ENCODE peak calls at places on chromosomes 3 and 15, in five cellular contexts. One of them, this sample, is unnamed.

GRCh38 chr3:65758871-65759598 is 279.7 kb downstream of the MAGI1 start:
- DNase-seq in GDM1: no peak
- DNase-seq in NCI-H446: no peak
- DNase-seq in WERI-Rb-1: no peak
- DNase-seq in posterior cingulate gyrus: no peak
- DNase-seq in this sample: no peak

GRCh38 chr15:91348812-91349500 is 248.9 kb downstream of the SV2B start:
- DNase-seq in NCI-H446: peak
- DNase-seq in WERI-Rb-1: no peak
- DNase-seq in posterior cingulate gyrus: no peak
- DNase-seq in GDM1: peak
- DNase-seq in this sample: no peak

GRCh38 chr3:152043620-152044019 is 170.2 kb downstream of the SUCNR1 start:
- DNase-seq in NCI-H446: no peak
- DNase-seq in WERI-Rb-1: no peak
- DNase-seq in posterior cingulate gyrus: no peak
- DNase-seq in GDM1: no peak
- DNase-seq in this sample: no peak

GRCh38 chr3:40523781-40524180 is 979 bp upstream of the ZNF621 start:
- DNase-seq in posterior cingulate gyrus: no peak
- DNase-seq in WERI-Rb-1: no peak
- DNase-seq in GDM1: no peak
- DNase-seq in NCI-H446: no peak
- DNase-seq in this sample: no peak

GRCh38 chr3:156376199-156376598 is 178.7 kb downstream of the SSR3 start:
- DNase-seq in GDM1: no peak
- DNase-seq in WERI-Rb-1: no peak
- DNase-seq in NCI-H446: no peak
- DNase-seq in posterior cingulate gyrus: no peak
- DNase-seq in this sample: no peak

GRCh38 chr15:87817553-87817952 is 439.0 kb downstream of the NTRK3 start:
- DNase-seq in GDM1: no peak
- DNase-seq in posterior cingulate gyrus: no peak
- DNase-seq in NCI-H446: no peak
- DNase-seq in WERI-Rb-1: no peak
- DNase-seq in this sample: no peak

GRCh38 chr15:99433026-99433756 is 132.6 kb upstream of the MEF2A start:
- DNase-seq in posterior cingulate gyrus: no peak
- DNase-seq in WERI-Rb-1: peak
- DNase-seq in GDM1: no peak
- DNase-seq in NCI-H446: no peak
- DNase-seq in this sample: no peak

GRCh38 chr3:71066356-71066755 is 517.2 kb downstream of the FOXP1 start:
- DNase-seq in posterior cingulate gyrus: no peak
- DNase-seq in GDM1: peak
- DNase-seq in WERI-Rb-1: no peak
- DNase-seq in NCI-H446: no peak
- DNase-seq in this sample: no peak

GRCh38 chr15:59456114-59456513 is 18.1 kb downstream of the FAM81A start:
- DNase-seq in NCI-H446: no peak
- DNase-seq in GDM1: no peak
- DNase-seq in posterior cingulate gyrus: no peak
- DNase-seq in WERI-Rb-1: no peak
- DNase-seq in this sample: no peak

GRCh38 chr3:79517766-79518413 is 249.9 kb downstream of the ROBO1 start:
- DNase-seq in posterior cingulate gyrus: no peak
- DNase-seq in GDM1: peak
- DNase-seq in NCI-H446: peak
- DNase-seq in WERI-Rb-1: peak
- DNase-seq in this sample: no peak

GRCh38 chr3:31197941-31198340 is 303.5 kb upstream of the GADL1 start:
- DNase-seq in posterior cingulate gyrus: no peak
- DNase-seq in GDM1: no peak
- DNase-seq in NCI-H446: no peak
- DNase-seq in WERI-Rb-1: no peak
- DNase-seq in this sample: no peak

GRCh38 chr15:38612159-38612863 is 47.7 kb upstream of the RASGRP1 start:
- DNase-seq in WERI-Rb-1: no peak
- DNase-seq in GDM1: no peak
- DNase-seq in posterior cingulate gyrus: no peak
- DNase-seq in NCI-H446: no peak
- DNase-seq in this sample: no peak

GRCh38 chr3:184323696-184324095 is 9.3 kb downstream of the EIF4G1 start:
- DNase-seq in posterior cingulate gyrus: no peak
- DNase-seq in GDM1: no peak
- DNase-seq in NCI-H446: no peak
- DNase-seq in WERI-Rb-1: no peak
- DNase-seq in this sample: no peak

GRCh38 chr3:141102372-141102771 is 51.2 kb downstream of the SPSB4 start:
- DNase-seq in NCI-H446: no peak
- DNase-seq in posterior cingulate gyrus: no peak
- DNase-seq in WERI-Rb-1: no peak
- DNase-seq in GDM1: no peak
- DNase-seq in this sample: no peak

GRCh38 chr15:98841419-98841970 is 166.1 kb downstream of the PGPEP1L start:
- DNase-seq in GDM1: no peak
- DNase-seq in WERI-Rb-1: no peak
- DNase-seq in posterior cingulate gyrus: no peak
- DNase-seq in NCI-H446: no peak
- DNase-seq in this sample: no peak

GRCh38 chr15:87120555-87120954 is 1040.9 kb downstream of the AGBL1 start:
- DNase-seq in WERI-Rb-1: no peak
- DNase-seq in GDM1: no peak
- DNase-seq in NCI-H446: no peak
- DNase-seq in posterior cingulate gyrus: no peak
- DNase-seq in this sample: no peak

GRCh38 chr15:55937040-55937439 is 56.4 kb downstream of the NEDD4 start:
- DNase-seq in posterior cingulate gyrus: no peak
- DNase-seq in WERI-Rb-1: no peak
- DNase-seq in GDM1: peak
- DNase-seq in NCI-H446: no peak
- DNase-seq in this sample: no peak

GRCh38 chr3:196639517-196640500 is at the start of gene NRROS:
- DNase-seq in NCI-H446: no peak
- DNase-seq in posterior cingulate gyrus: peak
- DNase-seq in GDM1: peak
- DNase-seq in WERI-Rb-1: no peak
- DNase-seq in this sample: peak

GRCh38 chr3:64123931-64124330 is 100.6 kb upstream of the PSMD6 start:
- DNase-seq in WERI-Rb-1: no peak
- DNase-seq in posterior cingulate gyrus: no peak
- DNase-seq in NCI-H446: no peak
- DNase-seq in GDM1: no peak
- DNase-seq in this sample: no peak

GRCh38 chr3:66423791-66424190 is 77.0 kb downstream of the LRIG1 start:
- DNase-seq in posterior cingulate gyrus: no peak
- DNase-seq in NCI-H446: no peak
- DNase-seq in GDM1: no peak
- DNase-seq in WERI-Rb-1: no peak
- DNase-seq in this sample: no peak

GRCh38 chr3:190574473-190574872 is 60.6 kb downstream of the IL1RAP start:
- DNase-seq in posterior cingulate gyrus: no peak
- DNase-seq in NCI-H446: no peak
- DNase-seq in GDM1: no peak
- DNase-seq in WERI-Rb-1: no peak
- DNase-seq in this sample: no peak

GRCh38 chr3:30658328-30659052 is 52.1 kb downstream of the TGFBR2 start:
- DNase-seq in NCI-H446: no peak
- DNase-seq in GDM1: peak
- DNase-seq in WERI-Rb-1: no peak
- DNase-seq in posterior cingulate gyrus: peak
- DNase-seq in this sample: no peak

GRCh38 chr3:192372001-192372400 is 355.3 kb downstream of the FGF12 start:
- DNase-seq in NCI-H446: peak
- DNase-seq in posterior cingulate gyrus: no peak
- DNase-seq in WERI-Rb-1: no peak
- DNase-seq in GDM1: no peak
- DNase-seq in this sample: no peak

GRCh38 chr3:103589770-103590169 is 1155.0 kb downstream of the ZPLD1 start:
- DNase-seq in WERI-Rb-1: no peak
- DNase-seq in posterior cingulate gyrus: no peak
- DNase-seq in GDM1: no peak
- DNase-seq in NCI-H446: no peak
- DNase-seq in this sample: no peak

GRCh38 chr3:189502676-189503257 is 128.4 kb upstream of the TP63 start:
- DNase-seq in NCI-H446: no peak
- DNase-seq in GDM1: no peak
- DNase-seq in posterior cingulate gyrus: no peak
- DNase-seq in WERI-Rb-1: no peak
- DNase-seq in this sample: no peak

GRCh38 chr3:126606021-126606420 is 47.3 kb upstream of the C3orf22 start:
- DNase-seq in WERI-Rb-1: no peak
- DNase-seq in posterior cingulate gyrus: no peak
- DNase-seq in GDM1: no peak
- DNase-seq in NCI-H446: no peak
- DNase-seq in this sample: peak

GRCh38 chr3:127967296-127967695 is 52.3 kb downstream of the KBTBD12 start:
- DNase-seq in NCI-H446: no peak
- DNase-seq in posterior cingulate gyrus: no peak
- DNase-seq in GDM1: no peak
- DNase-seq in WERI-Rb-1: no peak
- DNase-seq in this sample: no peak

GRCh38 chr15:98953000-98953776 is 54.4 kb downstream of the PGPEP1L start:
- DNase-seq in GDM1: no peak
- DNase-seq in NCI-H446: no peak
- DNase-seq in posterior cingulate gyrus: no peak
- DNase-seq in WERI-Rb-1: no peak
- DNase-seq in this sample: no peak

GRCh38 chr3:197125601-197126000 is 96.0 kb upstream of the MELTF start:
- DNase-seq in WERI-Rb-1: no peak
- DNase-seq in posterior cingulate gyrus: no peak
- DNase-seq in GDM1: no peak
- DNase-seq in NCI-H446: no peak
- DNase-seq in this sample: no peak

GRCh38 chr3:158471639-158472294 is 99.2 kb upstream of the MLF1 start:
- DNase-seq in WERI-Rb-1: no peak
- DNase-seq in posterior cingulate gyrus: no peak
- DNase-seq in GDM1: no peak
- DNase-seq in NCI-H446: peak
- DNase-seq in this sample: no peak

GRCh38 chr3:46293035-46293724 is 50.9 kb downstream of the CCR3 start:
- DNase-seq in WERI-Rb-1: no peak
- DNase-seq in NCI-H446: no peak
- DNase-seq in posterior cingulate gyrus: no peak
- DNase-seq in GDM1: no peak
- DNase-seq in this sample: no peak

GRCh38 chr3:101725192-101725889 is 927 bp downstream of the CEP97 start:
- DNase-seq in posterior cingulate gyrus: peak
- DNase-seq in WERI-Rb-1: peak
- DNase-seq in GDM1: no peak
- DNase-seq in NCI-H446: peak
- DNase-seq in this sample: peak

GRCh38 chr3:172848910-172849309 is 98.4 kb downstream of the ECT2 start:
- DNase-seq in WERI-Rb-1: no peak
- DNase-seq in GDM1: no peak
- DNase-seq in posterior cingulate gyrus: no peak
- DNase-seq in NCI-H446: peak
- DNase-seq in this sample: no peak

GRCh38 chr3:126728680-126729079 is 24.6 kb downstream of the CHCHD6 start:
- DNase-seq in posterior cingulate gyrus: no peak
- DNase-seq in GDM1: no peak
- DNase-seq in WERI-Rb-1: no peak
- DNase-seq in NCI-H446: no peak
- DNase-seq in this sample: no peak